ENCODE peak calls at places on chromosomes 16 and 17, in five cellular contexts. E is kidney, T is GM13977, P is AG09319, N is NCI-H748 treated with DMSO at 0.1 percent for 48 hours. S is an unnamed sample.

GRCh38 chr17:17051791-17052461 is 9.7 kb downstream of the MPRIP start:
- DNase-seq in E (no peak), T (no peak), P (no peak), N (no peak), S (no peak)

GRCh38 chr17:35132816-35133550 is 9.1 kb downstream of the NLE1 start:
- DNase-seq in E (no peak), N (no peak), P (no peak), T (no peak), S (no peak)

GRCh38 chr17:53818271-53818670 is 4.5 kb upstream of the KIF2B start:
- DNase-seq in P (no peak), E (no peak), N (no peak), T (no peak), S (no peak)

GRCh38 chr17:67312265-67312664 is 54.1 kb downstream of the PSMD12 start:
- DNase-seq in N (no peak), P (no peak), T (no peak), E (no peak), S (no peak)

GRCh38 chr17:48576479-48577309 is 1.5 kb downstream of the HOXB4 start:
- DNase-seq in P (no peak), T (no peak), N (no peak), E (peak; percentile 83), S (no peak)

GRCh38 chr17:38881600-38882191 is 11.8 kb downstream of the LASP1 start:
- DNase-seq in T (no peak), N (no peak), P (no peak), E (peak; percentile 94), S (peak; percentile 23)

GRCh38 chr17:13256545-13256944 is 238.7 kb upstream of the ELAC2 start:
- DNase-seq in E (no peak), N (no peak), P (no peak), T (no peak), S (no peak)

GRCh38 chr17:76672270-76672851 is 28.8 kb upstream of the ST6GALNAC1 start:
- DNase-seq in E (no peak), N (no peak), T (no peak), P (no peak), S (peak; percentile 29)

GRCh38 chr17:44095647-44096496 is 25.3 kb downstream of the G6PC3 start:
- DNase-seq in T (peak; percentile 60), E (peak; percentile 86), N (peak; percentile 79), P (peak; percentile 77), S (peak; percentile 38)

GRCh38 chr16:73068546-73069401 is 20.8 kb upstream of the ZFHX3 start:
- DNase-seq in T (no peak), N (no peak), E (peak; percentile 92), P (peak; percentile 59), S (no peak)

GRCh38 chr17:7220593-7221280 is 999 bp downstream of the ACADVL start:
- DNase-seq in N (peak; percentile 36), E (peak; percentile 82), T (peak; percentile 79), P (no peak), S (peak; percentile 80)

GRCh38 chr16:15572329-15573001 is 70.5 kb downstream of the MARF1 start:
- DNase-seq in T (no peak), P (peak; percentile 80), E (no peak), N (no peak), S (no peak)

GRCh38 chr17:79255471-79255870 is 180.8 kb downstream of the ENGASE start:
- DNase-seq in N (no peak), E (no peak), P (no peak), T (no peak), S (no peak)

GRCh38 chr16:84177740-84178070 is 9.2 kb downstream of the TAF1C start:
- DNase-seq in T (no peak), P (no peak), N (no peak), E (peak; percentile 83), S (no peak)

GRCh38 chr17:67015001-67015400 is 29.4 kb upstream of the CACNG1 start:
- DNase-seq in E (no peak), T (no peak), P (no peak), N (no peak), S (no peak)

GRCh38 chr16:81846105-81846504 is 67.0 kb downstream of the PLCG2 start:
- DNase-seq in P (no peak), N (no peak), T (no peak), E (no peak), S (no peak)

GRCh38 chr17:72561266-72561665 is 440.4 kb downstream of the SOX9 start:
- DNase-seq in P (no peak), E (no peak), T (no peak), N (no peak), S (no peak)

GRCh38 chr17:238071-238963 is 56.9 kb upstream of the DOC2B start:
- DNase-seq in E (peak; percentile 27), N (no peak), P (no peak), T (no peak), S (no peak)

GRCh38 chr17:77460514-77461046 is 319.8 kb downstream of the SEC14L1 start:
- DNase-seq in P (no peak), E (peak; percentile 76), N (no peak), T (no peak), S (peak; percentile 70)

GRCh38 chr17:18262641-18263040 is 2.2 kb downstream of the MIEF2 start:
- DNase-seq in E (peak; percentile 80), N (no peak), T (no peak), P (no peak), S (no peak)

GRCh38 chr16:60091479-60091878 is 1357.4 kb upstream of the GOT2 start:
- DNase-seq in N (no peak), P (no peak), T (no peak), E (no peak), S (no peak)

GRCh38 chr17:27914382-27914781 is 21.2 kb upstream of the LYRM9 start:
- DNase-seq in E (no peak), N (no peak), T (no peak), P (no peak), S (no peak)

GRCh38 chr16:66052745-66053144 is 313.7 kb upstream of the CDH5 start:
- DNase-seq in E (no peak), P (no peak), N (no peak), T (no peak), S (no peak)

GRCh38 chr16:67598527-67598926 is 36.2 kb downstream of the CTCF start:
- DNase-seq in E (no peak), T (no peak), N (no peak), P (peak; percentile 36), S (no peak)

GRCh38 chr17:42067371-42068180 is 17.2 kb upstream of the C17orf113 start:
- DNase-seq in E (peak; percentile 86), T (peak; percentile 77), N (peak; percentile 34), P (no peak), S (peak; percentile 65)